ENCODE peak calls at places on chromosomes 1 and 21, in four cellular contexts. One of them, this sample, is unnamed.

GRCh38 chr1:98327151-98327918 is 334.2 kb upstream of the SNX7 start:
- DNase-seq in tibial nerve: no peak
- DNase-seq in kidney: no peak
- DNase-seq in IMR-90: peak; percentile 84
- DNase-seq in this sample: peak; percentile 57

GRCh38 chr1:231927431-231927830 is 300.8 kb downstream of the DISC1 start:
- DNase-seq in kidney: no peak
- DNase-seq in tibial nerve: no peak
- DNase-seq in IMR-90: no peak
- DNase-seq in this sample: no peak

GRCh38 chr1:167663002-167663772 is 33.2 kb downstream of the RCSD1 start:
- DNase-seq in tibial nerve: no peak
- DNase-seq in IMR-90: peak; percentile 47
- DNase-seq in kidney: peak; percentile 81
- DNase-seq in this sample: peak; percentile 35

GRCh38 chr1:200973937-200974657 is 49.4 kb downstream of the KIF21B start:
- DNase-seq in tibial nerve: no peak
- DNase-seq in IMR-90: no peak
- DNase-seq in kidney: peak; percentile 43
- DNase-seq in this sample: no peak

GRCh38 chr1:227363825-227364224 is 45.5 kb upstream of the CDC42BPA start:
- DNase-seq in kidney: no peak
- DNase-seq in IMR-90: no peak
- DNase-seq in tibial nerve: no peak
- DNase-seq in this sample: no peak

GRCh38 chr1:225746361-225747179 is 31.1 kb upstream of the SRP9 start:
- DNase-seq in IMR-90: peak; percentile 90
- DNase-seq in tibial nerve: no peak
- DNase-seq in kidney: peak; percentile 87
- DNase-seq in this sample: peak; percentile 92

GRCh38 chr1:84598418-84598817 is 24.2 kb upstream of the CTBS start:
- DNase-seq in IMR-90: peak; percentile 57
- DNase-seq in kidney: no peak
- DNase-seq in tibial nerve: no peak
- DNase-seq in this sample: peak; percentile 32

GRCh38 chr1:14520514-14521163 is 77.8 kb upstream of the KAZN start:
- DNase-seq in kidney: no peak
- DNase-seq in IMR-90: no peak
- DNase-seq in tibial nerve: no peak
- DNase-seq in this sample: no peak

GRCh38 chr1:155277896-155278688 is 829 bp downstream of the HCN3 start:
- DNase-seq in IMR-90: peak; percentile 15
- DNase-seq in kidney: peak; percentile 88
- DNase-seq in tibial nerve: no peak
- DNase-seq in this sample: peak; percentile 23

DNA sequence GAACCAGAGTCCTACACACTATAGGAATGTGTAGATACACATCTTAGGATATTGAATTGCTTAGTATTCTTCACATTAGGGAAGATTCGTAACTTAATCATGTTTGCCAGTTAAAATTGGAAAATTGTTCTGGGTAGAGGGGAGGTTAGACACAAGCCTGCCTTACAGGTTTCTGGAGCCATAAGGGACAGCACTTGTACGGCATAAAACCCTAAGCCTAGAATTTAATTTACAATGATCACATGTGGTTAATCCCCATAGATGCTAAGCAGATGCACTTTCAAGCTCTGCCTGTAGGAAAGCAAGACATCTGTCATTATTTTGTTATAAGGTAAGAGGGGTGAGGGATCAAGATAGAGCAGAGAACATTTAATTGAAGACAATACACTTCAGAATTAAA is 820.7 kb downstream of the NCAM2 start:
- DNase-seq in kidney: no peak
- DNase-seq in tibial nerve: no peak
- DNase-seq in IMR-90: no peak
- DNase-seq in this sample: no peak
- H3K4me3 ChIP-seq in kidney: no peak overlapping the region
- H3K4me3 ChIP-seq in tibial nerve: no peak overlapping the region
- H3K4me3 ChIP-seq in IMR-90: no peak overlapping the region
- H3K4me3 ChIP-seq in this sample: no peak overlapping the region

GRCh38 chr1:1306070-1306660 is 1.6 kb downstream of the ACAP3 start:
- DNase-seq in IMR-90: peak; percentile 27
- DNase-seq in kidney: no peak
- DNase-seq in tibial nerve: no peak
- DNase-seq in this sample: no peak

GRCh38 chr1:1304331-1305299 is 3.1 kb downstream of the ACAP3 start:
- DNase-seq in tibial nerve: peak; percentile 68
- DNase-seq in kidney: peak; percentile 93
- DNase-seq in IMR-90: peak; percentile 84
- DNase-seq in this sample: peak; percentile 78

GRCh38 chr1:1303736-1304135 is 4.0 kb downstream of the ACAP3 start:
- DNase-seq in tibial nerve: no peak
- DNase-seq in kidney: no peak
- DNase-seq in IMR-90: no peak
- DNase-seq in this sample: no peak

GRCh38 chr1:1306661-1307260 is 969 bp downstream of the ACAP3 start:
- DNase-seq in kidney: no peak
- DNase-seq in tibial nerve: no peak
- DNase-seq in IMR-90: no peak
- DNase-seq in this sample: no peak

GRCh38 chr1:1305300-1306069 is 2.2 kb downstream of the ACAP3 start:
- DNase-seq in tibial nerve: peak; percentile 57
- DNase-seq in IMR-90: peak; percentile 71
- DNase-seq in kidney: peak; percentile 90
- DNase-seq in this sample: peak; percentile 70
- TF ChIP-seq CTCF in tibial nerve: no peak
- TF ChIP-seq CTCF in IMR-90: no peak
- TF ChIP-seq CTCF in kidney: peak; percentile 7
- TF ChIP-seq CTCF in this sample: no peak

GRCh38 chr1:24357011-24357410 is 37.9 kb downstream of the GRHL3 start:
- DNase-seq in tibial nerve: no peak
- DNase-seq in kidney: peak; percentile 43
- DNase-seq in IMR-90: no peak
- DNase-seq in this sample: no peak
- H3K4me3 ChIP-seq in tibial nerve: no peak overlapping the region
- H3K4me3 ChIP-seq in kidney: no peak overlapping the region
- H3K4me3 ChIP-seq in IMR-90: no peak overlapping the region
- H3K4me3 ChIP-seq in this sample: no peak overlapping the region

GRCh38 chr1:176954242-176954641 is 210.3 kb downstream of the ASTN1 start:
- DNase-seq in IMR-90: no peak
- DNase-seq in kidney: no peak
- DNase-seq in tibial nerve: no peak
- DNase-seq in this sample: peak; percentile 4
- TF ChIP-seq CTCF in IMR-90: no peak
- TF ChIP-seq CTCF in kidney: no peak
- TF ChIP-seq CTCF in tibial nerve: no peak
- TF ChIP-seq CTCF in this sample: peak; percentile 11

GRCh38 chr1:4272568-4272967 is 372.5 kb upstream of the C1orf174 start:
- DNase-seq in tibial nerve: no peak
- DNase-seq in kidney: no peak
- DNase-seq in IMR-90: no peak
- DNase-seq in this sample: no peak

GRCh38 chr1:4276238-4276637 is 376.2 kb upstream of the C1orf174 start:
- DNase-seq in tibial nerve: no peak
- DNase-seq in IMR-90: no peak
- DNase-seq in kidney: no peak
- DNase-seq in this sample: no peak

GRCh38 chr1:4271338-4271998 is 371.4 kb upstream of the C1orf174 start:
- DNase-seq in kidney: no peak
- DNase-seq in IMR-90: no peak
- DNase-seq in tibial nerve: no peak
- DNase-seq in this sample: no peak

GRCh38 chr1:4275083-4275482 is 375.0 kb upstream of the C1orf174 start:
- DNase-seq in IMR-90: no peak
- DNase-seq in kidney: no peak
- DNase-seq in tibial nerve: no peak
- DNase-seq in this sample: no peak

GRCh38 chr1:4273747-4274146 is 373.7 kb upstream of the C1orf174 start:
- DNase-seq in kidney: no peak
- DNase-seq in tibial nerve: no peak
- DNase-seq in IMR-90: no peak
- DNase-seq in this sample: no peak
- H3K4me3 ChIP-seq in kidney: no peak overlapping the region
- H3K4me3 ChIP-seq in tibial nerve: no peak overlapping the region
- H3K4me3 ChIP-seq in IMR-90: no peak overlapping the region
- H3K4me3 ChIP-seq in this sample: no peak overlapping the region

GRCh38 chr1:61569212-61569621 is 155.7 kb downstream of the TM2D1 start:
- DNase-seq in tibial nerve: no peak
- DNase-seq in IMR-90: no peak
- DNase-seq in kidney: no peak
- DNase-seq in this sample: no peak
- TF ChIP-seq CTCF in tibial nerve: no peak
- TF ChIP-seq CTCF in IMR-90: no peak
- TF ChIP-seq CTCF in kidney: no peak
- TF ChIP-seq CTCF in this sample: no peak

GRCh38 chr1:29126198-29126597 is 2.5 kb upstream of the TMEM200B start:
- DNase-seq in kidney: no peak
- DNase-seq in tibial nerve: no peak
- DNase-seq in IMR-90: no peak
- DNase-seq in this sample: no peak

GRCh38 chr1:29123871-29124365 is at the start of gene TMEM200B:
- DNase-seq in kidney: peak; percentile 79
- DNase-seq in IMR-90: no peak
- DNase-seq in tibial nerve: no peak
- DNase-seq in this sample: no peak

GRCh38 chr1:29124366-29125236 is 898 bp upstream of the TMEM200B start:
- DNase-seq in IMR-90: peak; percentile 60
- DNase-seq in kidney: peak; percentile 95
- DNase-seq in tibial nerve: peak; percentile 74
- DNase-seq in this sample: peak; percentile 82

GRCh38 chr1:29122987-29123870 is 474 bp downstream of the TMEM200B start:
- DNase-seq in tibial nerve: no peak
- DNase-seq in IMR-90: peak; percentile 16
- DNase-seq in kidney: peak; percentile 83
- DNase-seq in this sample: peak; percentile 40

GRCh38 chr1:29125237-29125641 is 1.5 kb upstream of the TMEM200B start:
- DNase-seq in IMR-90: no peak
- DNase-seq in tibial nerve: no peak
- DNase-seq in kidney: no peak
- DNase-seq in this sample: no peak
- H3K4me3 ChIP-seq in IMR-90: peak overlapping the region; percentile 54
- H3K4me3 ChIP-seq in tibial nerve: peak overlapping the region; percentile 69
- H3K4me3 ChIP-seq in kidney: no peak overlapping the region
- H3K4me3 ChIP-seq in this sample: peak overlapping the region; percentile 66

GRCh38 chr1:204128964-204129896 is 22.6 kb downstream of the ETNK2 start:
- DNase-seq in tibial nerve: no peak
- DNase-seq in kidney: peak; percentile 89
- DNase-seq in IMR-90: peak; percentile 61
- DNase-seq in this sample: peak; percentile 74
- TF ChIP-seq CTCF in tibial nerve: peak; percentile 97
- TF ChIP-seq CTCF in kidney: peak; percentile 94
- TF ChIP-seq CTCF in IMR-90: peak; percentile 80
- TF ChIP-seq CTCF in this sample: peak; percentile 72

DNA sequence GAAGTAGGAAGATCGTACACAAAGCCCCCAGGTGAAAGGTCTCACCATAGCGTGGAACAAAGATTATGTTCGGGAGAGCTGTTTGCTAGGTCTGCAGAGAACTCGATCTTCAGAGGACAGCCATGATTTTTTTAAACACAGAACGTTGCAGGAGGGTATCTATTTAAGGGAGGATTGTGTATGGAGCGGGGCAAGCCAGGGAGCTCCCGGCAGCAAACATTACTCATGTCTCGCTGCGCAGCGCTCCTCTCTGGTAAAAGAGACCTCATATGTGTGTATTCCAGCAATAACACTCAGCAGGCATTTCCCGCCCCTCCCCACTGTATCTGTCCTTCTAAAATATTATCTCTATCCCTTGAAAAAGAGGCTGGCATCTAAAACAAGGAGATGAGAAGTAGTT is 2.7 kb downstream of the GLIS1 start:
- DNase-seq in tibial nerve: no peak
- DNase-seq in IMR-90: peak; percentile 78
- DNase-seq in kidney: no peak
- DNase-seq in this sample: peak; percentile 32
- H3K4me3 ChIP-seq in tibial nerve: no peak overlapping the region
- H3K4me3 ChIP-seq in IMR-90: no peak overlapping the region
- H3K4me3 ChIP-seq in kidney: peak overlapping the region; percentile 15
- H3K4me3 ChIP-seq in this sample: no peak overlapping the region